ENCODE peak calls at places on chromosomes 2 and 18, in seven cellular contexts. S is dorsolateral prefrontal cortex, T is ovary, N is choroid plexus epithelial cell, F is fibroblast of the aortic adventitia, H is sigmoid colon, G is breast epithelium. X is an unnamed sample.

GRCh38 chr2:99652862-99653261 is 163.0 kb upstream of the REV1 start:
- DNase-seq in H (no peak), S (no peak), F (no peak), T (no peak), N (no peak), G (no peak), X (no peak)

GRCh38 chr18:74063552-74063951 is 84.1 kb downstream of the FBXO15 start:
- DNase-seq in H (no peak), N (no peak), G (no peak), T (no peak), S (no peak), F (no peak), X (no peak)

GRCh38 chr18:77146249-77147080 is 13.9 kb upstream of the MBP start:
- DNase-seq in N (no peak), G (no peak), F (no peak), S (no peak), T (no peak), H (no peak), X (no peak)

GRCh38 chr2:231334179-231334930 is 61.2 kb upstream of the B3GNT7 start:
- DNase-seq in S (no peak), F (no peak), N (no peak), H (no peak), G (no peak), T (no peak), X (no peak)

GRCh38 chr2:33022989-33023731 is 76.4 kb downstream of the LTBP1 start:
- DNase-seq in N (peak; percentile 93), H (no peak), F (peak; percentile 82), G (no peak), S (no peak), T (no peak), X (peak; percentile 71)

GRCh38 chr2:237733677-237734300 is 64.8 kb upstream of the RBM44 start:
- DNase-seq in S (no peak), N (no peak), H (peak; percentile 81), G (peak; percentile 39), T (no peak), F (no peak), X (no peak)

GRCh38 chr2:135299656-135300244 is 231.3 kb downstream of the ZRANB3 start:
- DNase-seq in H (no peak), F (peak; percentile 22), T (no peak), S (no peak), N (peak; percentile 46), G (no peak), X (no peak)

GRCh38 chr2:73984203-73984921 is at the start of gene TET3:
- DNase-seq in G (no peak), N (no peak), S (no peak), H (peak; percentile 77), F (no peak), T (peak; percentile 50), X (no peak)

GRCh38 chr2:172350844-172351480 is 76.4 kb upstream of the ITGA6 start:
- DNase-seq in N (no peak), G (peak; percentile 91), T (no peak), F (no peak), S (peak; percentile 36), H (no peak), X (no peak)

GRCh38 chr2:102603904-102604303 is 15.4 kb upstream of the SLC9A2 start:
- DNase-seq in S (no peak), H (no peak), T (no peak), G (no peak), F (no peak), N (no peak), X (no peak)

GRCh38 chr2:20476481-20476880 is 29.6 kb downstream of the RHOB start:
- DNase-seq in T (no peak), H (no peak), S (no peak), G (no peak), F (no peak), N (no peak), X (no peak)

GRCh38 chr2:202361133-202361532 is 15.0 kb upstream of the BMPR2 start:
- DNase-seq in F (peak; percentile 84), G (no peak), S (no peak), T (no peak), H (no peak), N (no peak), X (no peak)

GRCh38 chr2:191863988-191864387 is 17.1 kb upstream of the CAVIN2 start:
- DNase-seq in H (no peak), N (peak; percentile 76), S (no peak), F (peak; percentile 75), G (no peak), T (no peak), X (no peak)

GRCh38 chr18:65768379-65768778 is 17.6 kb downstream of the CDH7 start:
- DNase-seq in N (peak; percentile 20), G (no peak), H (no peak), T (no peak), F (no peak), S (no peak), X (no peak)

GRCh38 chr18:50151876-50152275 is 43.1 kb downstream of the MYO5B start:
- DNase-seq in G (no peak), F (peak; percentile 22), N (peak; percentile 32), T (no peak), S (no peak), H (no peak), X (peak; percentile 5)

GRCh38 chr2:174688079-174688478 is 76.2 kb downstream of the CHRNA1 start:
- DNase-seq in T (no peak), S (no peak), F (peak; percentile 76), G (no peak), N (peak; percentile 74), H (no peak), X (no peak)

GRCh38 chr2:101012706-101013181 is 10.7 kb downstream of the RPL31 start:
- DNase-seq in F (peak; percentile 72), H (no peak), N (peak; percentile 63), S (no peak), T (peak; percentile 53), G (no peak), X (no peak)

GRCh38 chr2:100214265-100214961 is 72.0 kb upstream of the AFF3 start:
- DNase-seq in T (no peak), H (peak; percentile 87), F (no peak), N (peak; percentile 15), G (no peak), S (no peak), X (no peak)

GRCh38 chr2:217916504-217917254 is 86.1 kb downstream of the TNS1 start:
- DNase-seq in H (peak; percentile 82), T (peak; percentile 28), S (no peak), N (no peak), F (no peak), G (no peak), X (no peak)

GRCh38 chr2:152920846-152921245 is 202.4 kb downstream of the ARL6IP6 start:
- DNase-seq in N (no peak), H (peak; percentile 66), F (no peak), S (no peak), T (no peak), G (no peak), X (no peak)

GRCh38 chr2:118667366-118667765 is 180.1 kb downstream of the EN1 start:
- DNase-seq in F (peak; percentile 21), N (no peak), H (no peak), G (no peak), T (no peak), S (no peak), X (no peak)

GRCh38 chr2:118667964-118668363 is 179.5 kb downstream of the EN1 start:
- DNase-seq in S (no peak), H (no peak), T (no peak), F (peak; percentile 88), G (no peak), N (peak; percentile 67), X (no peak)

GRCh38 chr2:118669639-118670038 is 177.8 kb downstream of the EN1 start:
- DNase-seq in F (no peak), G (no peak), N (no peak), H (no peak), S (no peak), T (no peak), X (no peak)

GRCh38 chr2:118670281-118670680 is 177.2 kb downstream of the EN1 start:
- DNase-seq in S (no peak), F (peak; percentile 71), N (no peak), H (no peak), G (no peak), T (no peak), X (no peak)

GRCh38 chr2:118668431-118669424 is 178.7 kb downstream of the EN1 start:
- DNase-seq in G (no peak), T (no peak), N (peak; percentile 93), S (no peak), F (peak; percentile 99), H (no peak), X (peak; percentile 82)
- H3K4me3 ChIP-seq in G (no peak overlapping the region), T (no peak overlapping the region), N (no peak overlapping the region), S (no peak overlapping the region), F (no peak overlapping the region), H (no peak overlapping the region), X (no peak overlapping the region)

GRCh38 chr2:95024960-95025405 is 525 bp upstream of the MAL start:
- DNase-seq in N (no peak), G (no peak), F (no peak), S (no peak), T (no peak), H (no peak), X (no peak)
- H3K4me3 ChIP-seq in N (no peak overlapping the region), G (peak overlapping the region; percentile 61), F (no peak overlapping the region), S (peak overlapping the region; percentile 63), T (no peak overlapping the region), H (peak overlapping the region; percentile 27), X (no peak overlapping the region)

GRCh38 chr18:58101291-58101706 is 57.3 kb downstream of the NEDD4L start:
- DNase-seq in N (no peak), F (no peak), T (no peak), G (peak; percentile 40), H (no peak), S (peak; percentile 81), X (no peak)

GRCh38 chr18:58102875-58103274 is 58.8 kb downstream of the NEDD4L start:
- DNase-seq in S (no peak), T (no peak), H (no peak), G (no peak), F (no peak), N (no peak), X (no peak)

GRCh38 chr18:58100154-58100553 is 56.1 kb downstream of the NEDD4L start:
- DNase-seq in N (no peak), H (no peak), S (no peak), T (no peak), G (no peak), F (no peak), X (no peak)

GRCh38 chr18:58103339-58103930 is 59.4 kb downstream of the NEDD4L start:
- DNase-seq in T (no peak), F (peak; percentile 5), S (no peak), H (no peak), N (no peak), G (no peak), X (no peak)

GRCh38 chr18:58102020-58102419 is 58.0 kb downstream of the NEDD4L start:
- DNase-seq in T (no peak), F (no peak), G (no peak), N (no peak), H (no peak), S (no peak), X (no peak)
- H3K4me3 ChIP-seq in T (no peak overlapping the region), F (no peak overlapping the region), G (no peak overlapping the region), N (no peak overlapping the region), H (no peak overlapping the region), S (no peak overlapping the region), X (no peak overlapping the region)

GRCh38 chr2:10650746-10651145 is 39.0 kb downstream of the NOL10 start:
- DNase-seq in F (no peak), N (no peak), T (no peak), H (no peak), S (no peak), G (no peak), X (no peak)
- H3K4me3 ChIP-seq in F (no peak overlapping the region), N (no peak overlapping the region), T (no peak overlapping the region), H (no peak overlapping the region), S (no peak overlapping the region), G (no peak overlapping the region), X (no peak overlapping the region)